ENCODE peak calls at places on chromosomes 6 and 20, in seven cellular contexts. R is GM12878, K is K562, V is SK-N-SH, I is H1, H is HepG2, F is HCT116. T is an unnamed sample.

GRCh38 chr6:36249010-36249409 is 20.9 kb upstream of the PNPLA1 start:
- DNase-seq in V (no peak), K (no peak), F (no peak), I (no peak), H (peak), R (no peak), T (no peak)

GRCh38 chr20:63025534-63026331 is 19.0 kb upstream of the BHLHE23 start:
- DNase-seq in R (no peak), F (no peak), K (no peak), H (no peak), V (peak), I (no peak), T (no peak)

GRCh38 chr20:41390889-41391288 is 24.3 kb upstream of the EMILIN3 start:
- DNase-seq in I (no peak), K (no peak), V (no peak), R (no peak), F (no peak), H (no peak), T (no peak)

GRCh38 chr6:130615816-130616215 is 211.4 kb upstream of the SMLR1 start:
- DNase-seq in F (no peak), H (no peak), V (no peak), R (no peak), I (no peak), K (no peak), T (no peak)

GRCh38 chr6:24522090-24522820 is 27.5 kb downstream of the ALDH5A1 start:
- DNase-seq in I (no peak), R (peak), H (no peak), V (no peak), F (no peak), K (no peak), T (no peak)

GRCh38 chr6:152821525-152821924 is 70.9 kb downstream of the VIP start:
- DNase-seq in H (no peak), I (no peak), K (no peak), V (no peak), F (peak), R (no peak), T (no peak)

GRCh38 chr6:1535295-1535694 is 74.4 kb upstream of the FOXC1 start:
- DNase-seq in K (no peak), H (no peak), V (no peak), F (no peak), R (no peak), I (no peak), T (peak)

GRCh38 chr6:112298816-112299281 is 44.5 kb upstream of the LAMA4 start:
- DNase-seq in F (peak), I (no peak), V (no peak), K (no peak), R (no peak), H (no peak), T (no peak)

GRCh38 chr6:161903584-161904232 is 629.8 kb upstream of the AGPAT4 start:
- DNase-seq in K (no peak), V (no peak), H (no peak), F (no peak), R (no peak), I (no peak), T (no peak)

GRCh38 chr20:37347891-37348642 is 2.1 kb downstream of the SRC start:
- DNase-seq in F (no peak), R (no peak), K (no peak), H (no peak), I (no peak), V (peak), T (no peak)

GRCh38 chr20:62515826-62516225 is 40.0 kb upstream of the GATA5 start:
- DNase-seq in H (no peak), I (no peak), K (no peak), R (no peak), V (no peak), F (no peak), T (no peak)

GRCh38 chr6:101614774-101615173 is 221.3 kb downstream of the GRIK2 start:
- DNase-seq in K (no peak), I (peak), V (no peak), R (no peak), F (peak), H (no peak), T (no peak)

GRCh38 chr20:33647603-33648395 is 14.3 kb upstream of the C20orf144 start:
- DNase-seq in H (no peak), K (no peak), V (no peak), R (peak), I (no peak), F (no peak), T (peak)

GRCh38 chr6:13992417-13993055 is 67.8 kb downstream of the RNF182 start:
- DNase-seq in R (no peak), H (no peak), K (peak), F (peak), I (no peak), V (no peak), T (peak)

GRCh38 chr6:53359843-53360834 is 11.4 kb upstream of the ELOVL5 start:
- DNase-seq in K (no peak), V (peak), F (no peak), H (peak), I (no peak), R (no peak), T (peak)

GRCh38 chr20:23870461-23870860 is 9.1 kb downstream of the CST5 start:
- DNase-seq in R (no peak), V (no peak), K (no peak), F (no peak), I (no peak), H (no peak), T (no peak)

GRCh38 chr6:88490865-88491264 is 324.7 kb upstream of the CNR1 start:
- DNase-seq in I (no peak), F (no peak), V (no peak), R (no peak), H (no peak), K (no peak), T (no peak)

GRCh38 chr6:34004706-34005105 is 141.2 kb downstream of the GRM4 start:
- DNase-seq in K (no peak), H (no peak), I (no peak), F (no peak), R (no peak), V (no peak), T (peak)

GRCh38 chr6:43877463-43878126 is 107.6 kb downstream of the VEGFA start:
- DNase-seq in K (peak), I (no peak), H (no peak), F (no peak), V (peak), R (no peak), T (no peak)

GRCh38 chr20:53677447-53678314 is 84.0 kb upstream of the ZNF217 start:
- DNase-seq in K (peak), R (no peak), F (no peak), I (no peak), H (peak), V (no peak), T (no peak)

GRCh38 chr6:28522594-28523557 is 2.8 kb upstream of the GPX5 start:
- DNase-seq in V (no peak), I (no peak), F (no peak), H (no peak), R (no peak), K (peak), T (no peak)

GRCh38 chr20:40744072-40744471 is 55.0 kb upstream of the MAFB start:
- DNase-seq in K (no peak), R (no peak), H (no peak), F (no peak), I (no peak), V (no peak), T (no peak)

GRCh38 chr6:90859056-90859455 is 272.2 kb upstream of the MAP3K7 start:
- DNase-seq in K (no peak), F (no peak), H (no peak), I (no peak), R (no peak), V (no peak), T (no peak)

GRCh38 chr20:20887593-20888272 is 175.3 kb upstream of the RALGAPA2 start:
- DNase-seq in K (no peak), H (no peak), R (no peak), I (no peak), V (no peak), F (no peak), T (no peak)

GRCh38 chr6:45609141-45609638 is 231.5 kb upstream of the SUPT3H start:
- DNase-seq in V (no peak), K (no peak), R (no peak), I (no peak), H (no peak), F (no peak), T (no peak)

GRCh38 chr6:143394351-143394750 is 56.1 kb downstream of the ADAT2 start:
- DNase-seq in I (no peak), H (no peak), V (no peak), R (no peak), F (no peak), K (no peak), T (no peak)

GRCh38 chr6:136550045-136550329 is 235 bp downstream of the MAP7 start:
- DNase-seq in V (peak), R (no peak), K (peak), I (no peak), H (no peak), F (no peak), T (no peak)

GRCh38 chr6:73455865-73456629 is 4.0 kb upstream of the CGAS start:
- DNase-seq in I (no peak), V (no peak), K (no peak), R (no peak), F (no peak), H (peak), T (no peak)

GRCh38 chr6:73631849-73632248 is 21.9 kb downstream of the SLC17A5 start:
- DNase-seq in I (no peak), F (no peak), R (no peak), K (no peak), H (no peak), V (no peak), T (no peak)

GRCh38 chr6:46914279-46914810 is 7.4 kb downstream of the ADGRF5 start:
- DNase-seq in K (no peak), F (no peak), R (no peak), H (no peak), V (no peak), I (no peak), T (no peak)

GRCh38 chr20:4065405-4065841 is 50.1 kb upstream of the RNF24 start:
- DNase-seq in F (no peak), I (no peak), R (no peak), K (no peak), H (no peak), V (no peak), T (no peak)

GRCh38 chr6:121222656-121223055 is 111.6 kb downstream of the TBC1D32 start:
- DNase-seq in I (no peak), H (no peak), R (no peak), F (no peak), K (no peak), V (no peak), T (peak)

GRCh38 chr6:30862156-30862875 is 22.0 kb upstream of the DDR1 start:
- DNase-seq in V (no peak), R (no peak), I (no peak), K (no peak), F (no peak), H (no peak), T (no peak)

GRCh38 chr20:56328861-56329260 is 29.9 kb upstream of the FAM210B start:
- DNase-seq in V (no peak), F (no peak), K (no peak), H (peak), I (no peak), R (no peak), T (peak)
- TF ChIP-seq JUND in V (no peak), F (no peak), K (no peak), H (no peak), I (no peak), R (no peak), T (no peak)

DNA sequence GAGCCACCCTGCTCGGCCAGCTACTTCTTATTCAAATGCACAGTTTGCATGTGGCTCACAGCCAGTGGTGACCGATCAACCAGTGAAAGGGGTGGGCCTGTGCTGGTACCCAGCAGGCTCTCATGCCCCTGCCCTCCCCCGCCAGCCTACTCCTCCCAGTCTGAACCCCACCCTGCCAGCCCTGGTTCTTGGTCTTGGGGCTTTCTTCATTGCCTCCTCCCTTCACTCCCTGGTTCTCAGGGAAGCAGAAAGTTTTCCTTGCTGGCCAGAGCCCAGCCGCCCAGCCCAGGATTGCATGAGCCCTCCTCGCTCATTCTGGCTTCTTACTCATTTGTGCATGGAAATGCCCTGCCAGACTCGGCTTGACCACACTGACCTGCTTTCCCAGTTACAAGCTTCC is 40.8 kb downstream of the KCNK17 start:
- DNase-seq in I (peak), V (no peak), H (no peak), K (no peak), F (no peak), R (no peak), T (no peak)
- TF ChIP-seq JUND in I (no peak), V (no peak), H (no peak), K (no peak), F (no peak), R (no peak), T (no peak)

DNA sequence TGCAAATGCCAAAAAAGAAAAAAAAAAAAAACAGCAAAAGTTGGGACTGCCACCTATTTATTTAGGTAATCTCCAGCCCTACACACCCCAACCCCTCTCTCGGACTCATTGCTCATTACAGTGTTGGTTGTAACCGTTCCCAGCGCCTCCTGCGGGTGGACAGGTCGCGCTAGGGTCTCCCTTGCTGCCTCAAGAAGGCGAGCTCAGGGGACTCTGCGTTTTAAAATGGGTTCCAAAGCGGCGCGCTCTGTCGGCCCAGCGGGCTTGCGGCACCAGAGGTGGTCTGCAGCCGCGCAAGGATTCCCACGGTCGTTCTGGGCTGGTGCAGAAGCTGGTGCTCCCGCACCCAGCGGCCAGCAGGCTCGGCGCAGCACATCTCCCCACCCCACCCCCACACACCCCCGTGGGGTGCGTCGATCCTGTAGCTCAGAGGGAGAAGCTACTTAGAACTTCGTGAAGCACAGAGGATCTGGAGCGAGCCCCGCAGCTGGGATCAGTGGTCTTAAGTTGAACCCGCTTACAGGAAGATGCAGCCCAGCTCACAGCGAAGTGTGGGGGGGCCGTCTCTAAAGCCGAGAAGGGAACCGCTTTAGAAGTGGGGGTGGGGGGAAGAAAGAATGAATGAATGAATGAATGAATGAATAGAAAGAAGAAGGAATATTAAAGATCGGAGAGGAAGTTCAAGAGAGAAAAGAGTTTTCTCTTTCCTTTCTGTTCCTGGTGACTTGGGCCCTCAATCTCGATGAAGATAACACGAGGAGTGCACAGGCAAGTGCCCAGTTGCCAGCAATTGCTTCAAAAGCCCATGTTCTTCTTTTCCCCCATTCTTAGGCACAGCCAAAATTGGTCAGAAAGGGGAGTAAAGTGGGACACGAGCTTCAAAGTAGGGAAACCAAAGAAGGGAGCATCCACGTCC is 766 bp downstream of the TFAP2A start:
- DNase-seq in F (no peak), R (no peak), V (no peak), H (no peak), K (peak), I (no peak), T (no peak)
- TF ChIP-seq JUND in F (no peak), R (no peak), V (no peak), H (no peak), K (no peak), I (no peak), T (no peak)

DNA sequence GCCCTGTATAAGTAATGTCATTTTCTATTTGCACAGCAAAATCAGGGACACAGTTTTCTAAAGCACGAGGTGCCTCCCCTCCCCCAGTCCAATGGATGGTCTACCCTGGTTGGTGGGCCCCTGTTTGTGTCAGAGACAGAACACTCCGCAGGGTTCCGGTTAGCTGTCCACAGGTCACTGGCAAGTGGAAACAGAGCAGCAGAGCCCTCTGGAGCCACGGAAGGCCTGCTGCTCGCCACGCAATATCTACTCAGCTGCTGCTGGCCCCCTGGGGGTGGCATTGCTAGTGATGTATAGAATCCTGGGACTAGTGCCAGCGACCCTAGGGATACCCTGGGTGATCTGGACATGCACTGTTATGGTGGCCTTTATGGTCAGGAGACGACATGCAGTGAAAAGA is 50.4 kb downstream of the RIN2 start:
- DNase-seq in F (no peak), H (no peak), V (peak), K (no peak), R (no peak), I (no peak), T (no peak)
- TF ChIP-seq JUND in F (no peak), H (no peak), V (no peak), K (no peak), R (no peak), I (no peak), T (no peak)

T was measured in T47D.